ENCODE peak calls at places on chromosomes 16 and 17, in nine cellular contexts. One of them, this sample, is unnamed.

GRCh38 chr17:50785942-50786570 is 18.7 kb upstream of the ANKRD40CL start:
- DNase-seq in mesendoderm: no peak
- DNase-seq in neural progenitor cell: no peak
- DNase-seq in AG09309: peak
- DNase-seq in AG10803: peak
- DNase-seq in astrocyte: peak
- DNase-seq in ascending aorta: no peak
- DNase-seq in foreskin fibroblast: peak
- DNase-seq in fibroblast of pulmonary artery: peak
- DNase-seq in this sample: no peak

GRCh38 chr17:63832455-63832854 is 5.0 kb upstream of the FTSJ3 start:
- DNase-seq in mesendoderm: no peak
- DNase-seq in neural progenitor cell: no peak
- DNase-seq in AG09309: no peak
- DNase-seq in AG10803: no peak
- DNase-seq in astrocyte: no peak
- DNase-seq in ascending aorta: no peak
- DNase-seq in foreskin fibroblast: peak
- DNase-seq in fibroblast of pulmonary artery: no peak
- DNase-seq in this sample: no peak

GRCh38 chr16:4315185-4316102 is at the start of gene GLIS2:
- DNase-seq in mesendoderm: peak
- DNase-seq in neural progenitor cell: peak
- DNase-seq in AG09309: no peak
- DNase-seq in AG10803: peak
- DNase-seq in astrocyte: peak
- DNase-seq in ascending aorta: peak
- DNase-seq in foreskin fibroblast: peak
- DNase-seq in fibroblast of pulmonary artery: peak
- DNase-seq in this sample: peak

GRCh38 chr17:43360376-43360738 is 38.4 kb upstream of the ARL4D start:
- DNase-seq in mesendoderm: no peak
- DNase-seq in neural progenitor cell: no peak
- DNase-seq in AG09309: peak
- DNase-seq in AG10803: peak
- DNase-seq in astrocyte: peak
- DNase-seq in ascending aorta: peak
- DNase-seq in foreskin fibroblast: peak
- DNase-seq in fibroblast of pulmonary artery: peak
- DNase-seq in this sample: no peak

GRCh38 chr17:61449707-61450640 is 2.2 kb upstream of the TBX4 start:
- DNase-seq in mesendoderm: no peak
- DNase-seq in neural progenitor cell: no peak
- DNase-seq in AG09309: no peak
- DNase-seq in AG10803: no peak
- DNase-seq in astrocyte: no peak
- DNase-seq in ascending aorta: no peak
- DNase-seq in foreskin fibroblast: peak
- DNase-seq in fibroblast of pulmonary artery: no peak
- DNase-seq in this sample: no peak

GRCh38 chr17:42251115-42251514 is 25.1 kb downstream of the STAT5B start:
- DNase-seq in mesendoderm: peak
- DNase-seq in neural progenitor cell: no peak
- DNase-seq in AG09309: no peak
- DNase-seq in AG10803: no peak
- DNase-seq in astrocyte: no peak
- DNase-seq in ascending aorta: no peak
- DNase-seq in foreskin fibroblast: peak
- DNase-seq in fibroblast of pulmonary artery: peak
- DNase-seq in this sample: no peak

GRCh38 chr16:84268661-84269060 is 26.0 kb upstream of the WFDC1 start:
- DNase-seq in mesendoderm: no peak
- DNase-seq in neural progenitor cell: peak
- DNase-seq in AG09309: no peak
- DNase-seq in AG10803: no peak
- DNase-seq in astrocyte: no peak
- DNase-seq in ascending aorta: no peak
- DNase-seq in foreskin fibroblast: no peak
- DNase-seq in fibroblast of pulmonary artery: no peak
- DNase-seq in this sample: no peak

GRCh38 chr16:23771027-23771426 is 16.2 kb downstream of the CHP2 start:
- DNase-seq in mesendoderm: no peak
- DNase-seq in neural progenitor cell: no peak
- DNase-seq in AG09309: no peak
- DNase-seq in AG10803: no peak
- DNase-seq in astrocyte: no peak
- DNase-seq in ascending aorta: no peak
- DNase-seq in foreskin fibroblast: no peak
- DNase-seq in fibroblast of pulmonary artery: peak
- DNase-seq in this sample: no peak

GRCh38 chr17:14745541-14745940 is 444.7 kb downstream of the HS3ST3B1 start:
- DNase-seq in mesendoderm: no peak
- DNase-seq in neural progenitor cell: no peak
- DNase-seq in AG09309: peak
- DNase-seq in AG10803: peak
- DNase-seq in astrocyte: no peak
- DNase-seq in ascending aorta: no peak
- DNase-seq in foreskin fibroblast: peak
- DNase-seq in fibroblast of pulmonary artery: peak
- DNase-seq in this sample: no peak

DNA sequence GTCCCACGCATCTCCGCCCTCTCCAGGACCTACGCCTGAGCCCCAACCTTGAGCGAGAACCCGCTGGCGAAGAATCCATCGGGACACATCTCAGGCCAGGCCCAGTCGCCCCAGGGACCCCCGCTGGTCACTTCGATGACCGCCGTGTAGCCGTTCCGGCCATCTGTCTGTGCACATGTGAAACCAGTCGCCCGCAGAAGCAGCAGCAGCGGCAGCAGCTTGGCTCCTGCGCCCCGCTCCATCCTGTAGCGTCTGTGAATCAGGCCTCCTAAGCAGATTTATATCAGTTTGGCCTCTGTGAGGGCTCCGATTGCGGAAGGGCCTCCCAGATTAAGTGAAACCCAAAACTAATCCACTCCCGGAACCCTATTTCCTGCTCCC is at the start of gene VMO1:
- DNase-seq in mesendoderm: no peak
- DNase-seq in neural progenitor cell: peak
- DNase-seq in AG09309: no peak
- DNase-seq in AG10803: peak
- DNase-seq in astrocyte: no peak
- DNase-seq in ascending aorta: peak
- DNase-seq in foreskin fibroblast: peak
- DNase-seq in fibroblast of pulmonary artery: no peak
- DNase-seq in this sample: peak
- H3K4me3 ChIP-seq in mesendoderm: no peak
- H3K4me3 ChIP-seq in neural progenitor cell: peak
- H3K4me3 ChIP-seq in AG09309: no peak
- H3K4me3 ChIP-seq in AG10803: peak
- H3K4me3 ChIP-seq in astrocyte: no peak
- H3K4me3 ChIP-seq in ascending aorta: peak
- H3K4me3 ChIP-seq in foreskin fibroblast: peak
- H3K4me3 ChIP-seq in fibroblast of pulmonary artery: peak
- H3K4me3 ChIP-seq in this sample: no peak

GRCh38 chr17:80855196-80855967 is 136.3 kb upstream of the CHMP6 start:
- DNase-seq in mesendoderm: no peak
- DNase-seq in neural progenitor cell: no peak
- DNase-seq in AG09309: no peak
- DNase-seq in AG10803: no peak
- DNase-seq in astrocyte: no peak
- DNase-seq in ascending aorta: no peak
- DNase-seq in foreskin fibroblast: no peak
- DNase-seq in fibroblast of pulmonary artery: no peak
- DNase-seq in this sample: peak

GRCh38 chr17:80854220-80854619 is 137.4 kb upstream of the CHMP6 start:
- DNase-seq in mesendoderm: no peak
- DNase-seq in neural progenitor cell: no peak
- DNase-seq in AG09309: no peak
- DNase-seq in AG10803: no peak
- DNase-seq in astrocyte: no peak
- DNase-seq in ascending aorta: no peak
- DNase-seq in foreskin fibroblast: no peak
- DNase-seq in fibroblast of pulmonary artery: no peak
- DNase-seq in this sample: peak

GRCh38 chr17:80856863-80857488 is 134.7 kb upstream of the CHMP6 start:
- DNase-seq in mesendoderm: peak
- DNase-seq in neural progenitor cell: no peak
- DNase-seq in AG09309: no peak
- DNase-seq in AG10803: no peak
- DNase-seq in astrocyte: no peak
- DNase-seq in ascending aorta: no peak
- DNase-seq in foreskin fibroblast: peak
- DNase-seq in fibroblast of pulmonary artery: no peak
- DNase-seq in this sample: peak

GRCh38 chr17:80857721-80858171 is 133.9 kb upstream of the CHMP6 start:
- DNase-seq in mesendoderm: no peak
- DNase-seq in neural progenitor cell: no peak
- DNase-seq in AG09309: no peak
- DNase-seq in AG10803: no peak
- DNase-seq in astrocyte: no peak
- DNase-seq in ascending aorta: no peak
- DNase-seq in foreskin fibroblast: no peak
- DNase-seq in fibroblast of pulmonary artery: no peak
- DNase-seq in this sample: peak

DNA sequence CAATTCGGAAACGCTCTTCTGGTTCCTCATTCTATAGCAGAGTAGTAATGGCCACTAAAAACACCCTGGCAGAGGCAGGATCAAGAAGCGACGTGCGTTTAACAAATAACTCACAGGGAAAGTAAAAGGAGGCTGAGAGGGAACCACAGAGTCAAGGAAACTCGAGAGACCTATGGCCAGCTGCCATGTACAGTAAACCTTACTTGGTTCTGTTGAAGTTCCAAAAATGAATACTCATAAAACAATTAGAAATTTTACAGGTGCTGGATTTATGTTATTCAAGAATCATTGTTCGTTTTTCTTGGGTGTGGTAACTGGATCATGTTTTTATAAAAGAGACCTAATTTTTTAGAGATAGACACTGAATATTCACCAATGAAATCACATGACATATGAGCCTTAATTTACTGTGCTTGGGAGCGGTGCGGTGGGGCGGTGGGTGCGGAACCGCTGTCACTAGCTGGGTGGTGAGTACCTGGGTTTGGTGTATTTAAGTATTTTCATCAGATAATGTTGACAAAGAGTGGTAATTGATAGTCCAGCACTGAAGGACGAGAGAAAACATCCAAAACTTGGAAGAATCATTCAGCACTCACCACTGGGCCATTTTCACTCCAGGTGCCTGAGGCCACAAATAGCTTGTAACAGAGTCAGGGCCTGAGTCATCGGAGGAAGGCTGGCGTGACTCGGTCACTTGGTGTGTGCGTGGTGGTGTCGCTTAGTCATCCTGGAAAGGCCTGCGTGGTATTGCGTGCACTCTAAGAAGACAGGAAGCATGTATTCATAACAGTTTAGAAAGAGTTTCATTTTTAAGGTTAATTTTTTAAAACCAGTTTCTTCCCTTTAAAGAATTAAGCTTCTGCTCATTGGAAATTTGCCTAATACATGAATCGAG is 135.4 kb upstream of the CHMP6 start:
- DNase-seq in mesendoderm: peak
- DNase-seq in neural progenitor cell: no peak
- DNase-seq in AG09309: peak
- DNase-seq in AG10803: peak
- DNase-seq in astrocyte: peak
- DNase-seq in ascending aorta: peak
- DNase-seq in foreskin fibroblast: peak
- DNase-seq in fibroblast of pulmonary artery: peak
- DNase-seq in this sample: peak
- H3K4me3 ChIP-seq in mesendoderm: no peak
- H3K4me3 ChIP-seq in neural progenitor cell: no peak
- H3K4me3 ChIP-seq in AG09309: no peak
- H3K4me3 ChIP-seq in AG10803: no peak
- H3K4me3 ChIP-seq in astrocyte: no peak
- H3K4me3 ChIP-seq in ascending aorta: no peak
- H3K4me3 ChIP-seq in foreskin fibroblast: no peak
- H3K4me3 ChIP-seq in fibroblast of pulmonary artery: no peak
- H3K4me3 ChIP-seq in this sample: no peak

DNA sequence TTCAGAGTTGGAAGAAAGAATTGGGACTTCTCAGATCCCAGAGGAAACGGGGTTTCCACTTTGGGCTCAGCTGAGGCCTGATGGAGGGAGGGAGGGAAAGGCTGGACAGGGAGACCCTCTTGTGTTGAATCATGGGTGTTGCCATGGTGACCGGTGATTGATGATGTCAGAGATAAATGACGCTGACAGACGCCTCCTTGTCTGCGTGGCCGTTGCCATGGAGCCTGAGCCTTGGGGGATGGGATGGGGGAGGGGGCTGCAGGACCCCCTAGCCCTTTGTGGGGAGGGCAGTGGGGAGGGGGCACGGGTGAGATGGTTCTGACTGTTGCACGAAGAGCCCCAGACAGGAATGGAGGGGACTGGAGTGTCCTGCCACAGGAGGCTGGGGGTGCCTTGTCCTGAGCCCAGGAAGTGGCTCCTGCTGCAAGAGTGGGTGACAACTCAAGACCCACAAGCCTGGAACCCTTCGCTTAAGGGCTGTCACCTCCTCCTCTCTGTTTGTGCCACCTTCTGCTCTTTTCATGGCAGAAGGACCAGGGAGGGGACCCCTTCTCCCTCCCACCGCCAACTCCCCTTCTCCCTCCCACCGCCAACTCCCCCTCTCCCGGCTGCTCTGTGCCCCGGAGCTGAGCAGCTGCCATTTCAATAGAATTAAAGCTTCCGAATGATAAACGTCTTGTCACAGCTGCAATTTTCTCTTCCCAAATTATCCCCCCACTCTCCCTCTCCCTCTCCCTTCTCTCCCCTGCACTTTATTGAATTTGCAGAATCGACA is 13.9 kb downstream of the GJD3 start:
- DNase-seq in mesendoderm: peak
- DNase-seq in neural progenitor cell: peak
- DNase-seq in AG09309: no peak
- DNase-seq in AG10803: no peak
- DNase-seq in astrocyte: no peak
- DNase-seq in ascending aorta: no peak
- DNase-seq in foreskin fibroblast: no peak
- DNase-seq in fibroblast of pulmonary artery: peak
- DNase-seq in this sample: no peak
- H3K4me3 ChIP-seq in mesendoderm: no peak
- H3K4me3 ChIP-seq in neural progenitor cell: peak
- H3K4me3 ChIP-seq in AG09309: no peak
- H3K4me3 ChIP-seq in AG10803: no peak
- H3K4me3 ChIP-seq in astrocyte: no peak
- H3K4me3 ChIP-seq in ascending aorta: no peak
- H3K4me3 ChIP-seq in foreskin fibroblast: no peak
- H3K4me3 ChIP-seq in fibroblast of pulmonary artery: no peak
- H3K4me3 ChIP-seq in this sample: no peak

GRCh38 chr17:82237746-82238561 is 9.1 kb downstream of the SLC16A3 start:
- DNase-seq in mesendoderm: no peak
- DNase-seq in neural progenitor cell: no peak
- DNase-seq in AG09309: no peak
- DNase-seq in AG10803: no peak
- DNase-seq in astrocyte: no peak
- DNase-seq in ascending aorta: peak
- DNase-seq in foreskin fibroblast: peak
- DNase-seq in fibroblast of pulmonary artery: no peak
- DNase-seq in this sample: peak
- H3K4me3 ChIP-seq in mesendoderm: no peak
- H3K4me3 ChIP-seq in neural progenitor cell: no peak
- H3K4me3 ChIP-seq in AG09309: no peak
- H3K4me3 ChIP-seq in AG10803: no peak
- H3K4me3 ChIP-seq in astrocyte: no peak
- H3K4me3 ChIP-seq in ascending aorta: no peak
- H3K4me3 ChIP-seq in foreskin fibroblast: no peak
- H3K4me3 ChIP-seq in fibroblast of pulmonary artery: no peak
- H3K4me3 ChIP-seq in this sample: peak